ENCODE peak calls at places on chromosome 22, in ten cellular contexts. H is progenitor cell of endocrine pancreas; X is lung microvascular endothelial cell; G is foreskin melanocyte; T is amniotic stem cell; I is Kasumi-1; Y is tibial artery; E is iris pigment epithelial cell; D is stimulated activated CD8-positive, alpha-beta memory T cell treated with anti-CD3 and anti-CD28 coated beads, Interleukin-12 subunit alpha, Interleukin-12 subunit beta, amount 100 ng/mL, for 1 hour; O is right lobe of liver. S is an unnamed sample.

GRCh38 chr22:45208993-45209838 is 31.5 kb downstream of the KIAA0930 start:
- DNase-seq in I (no peak), T (no peak), G (no peak), E (peak; percentile 88), H (no peak), O (peak; percentile 34), D (no peak), Y (peak; percentile 61), X (peak; percentile 66), S (no peak)

GRCh38 chr22:49960967-49961600 is 512 bp downstream of the PIM3 start:
- DNase-seq in Y (no peak), H (no peak), D (no peak), E (peak; percentile 33), O (peak; percentile 53), T (no peak), G (no peak), I (no peak), X (peak; percentile 71), S (no peak)

GRCh38 chr22:31135706-31136105 is 4.6 kb downstream of the PLA2G3 start:
- DNase-seq in G (no peak), T (no peak), H (no peak), E (no peak), Y (no peak), D (no peak), X (no peak), O (no peak), I (no peak), S (no peak)

GRCh38 chr22:48192920-48193319 is 1430.5 kb downstream of the TBC1D22A start:
- DNase-seq in Y (no peak), I (no peak), O (no peak), E (no peak), H (no peak), G (no peak), T (no peak), X (no peak), D (no peak), S (no peak)

GRCh38 chr22:43276311-43276710 is 66.9 kb downstream of the SCUBE1 start:
- DNase-seq in D (no peak), O (no peak), G (no peak), I (no peak), H (no peak), E (no peak), T (no peak), Y (no peak), X (no peak), S (no peak)

GRCh38 chr22:36608987-36609386 is 80.0 kb upstream of the EIF3D start:
- DNase-seq in E (no peak), G (no peak), O (no peak), I (no peak), T (no peak), H (no peak), Y (no peak), X (no peak), D (no peak), S (no peak)

GRCh38 chr22:42294034-42294985 is 23.9 kb upstream of the TCF20 start:
- DNase-seq in T (no peak), E (peak; percentile 55), I (peak; percentile 31), H (peak; percentile 72), O (peak; percentile 56), G (no peak), X (peak; percentile 56), D (no peak), Y (peak; percentile 32), S (peak; percentile 79)

GRCh38 chr22:45612940-45613339 is 58.7 kb upstream of the ATXN10 start:
- DNase-seq in T (no peak), E (no peak), Y (no peak), D (no peak), H (no peak), G (no peak), I (no peak), X (no peak), O (no peak), S (no peak)

GRCh38 chr22:25551396-25551795 is 13.1 kb upstream of the GRK3 start:
- DNase-seq in Y (no peak), G (no peak), I (no peak), H (no peak), E (peak; percentile 9), O (no peak), D (no peak), X (no peak), T (no peak), S (no peak)

GRCh38 chr22:20228939-20229272 is 39.2 kb downstream of the RTN4R start:
- DNase-seq in D (no peak), E (no peak), I (no peak), H (no peak), T (no peak), Y (no peak), O (no peak), X (no peak), G (no peak), S (no peak)

GRCh38 chr22:49295851-49296560 is 531.7 kb downstream of the BRD1 start:
- DNase-seq in D (no peak), T (no peak), H (peak; percentile 7), E (no peak), O (no peak), I (no peak), G (no peak), Y (peak; percentile 13), X (no peak), S (no peak)

GRCh38 chr22:33476716-33477115 is 418.5 kb upstream of the SYN3 start:
- DNase-seq in I (no peak), Y (no peak), O (no peak), D (no peak), T (no peak), G (peak; percentile 51), H (no peak), E (no peak), X (no peak), S (no peak)

GRCh38 chr22:31184015-31184414 is 24.0 kb downstream of the RNF185 start:
- DNase-seq in T (no peak), H (no peak), X (no peak), Y (no peak), G (no peak), I (no peak), E (no peak), O (no peak), D (no peak), S (no peak)

GRCh38 chr22:49977578-49977977 is 17.0 kb downstream of the PIM3 start:
- DNase-seq in D (no peak), I (no peak), H (no peak), X (no peak), G (no peak), T (no peak), Y (no peak), O (no peak), E (no peak), S (no peak)

GRCh38 chr22:40348025-40348658 is 1.8 kb downstream of the ADSL start:
- DNase-seq in O (peak; percentile 43), H (no peak), I (peak; percentile 81), E (peak; percentile 69), X (peak; percentile 75), G (no peak), Y (peak; percentile 45), T (peak; percentile 25), D (peak; percentile 60), S (no peak)

GRCh38 chr22:44107341-44107740 is 73.4 kb upstream of the PARVG start:
- DNase-seq in I (no peak), G (no peak), H (no peak), X (no peak), D (no peak), E (no peak), Y (no peak), O (no peak), T (no peak), S (no peak)

GRCh38 chr22:31343235-31344191 is 2.6 kb downstream of the PATZ1 start:
- DNase-seq in G (peak; percentile 18), H (peak; percentile 81), I (peak; percentile 46), Y (peak; percentile 23), T (peak; percentile 13), D (no peak), O (peak; percentile 31), X (peak; percentile 41), E (no peak), S (peak; percentile 53)

GRCh38 chr22:49817359-49817758 is 10.3 kb downstream of the BRD1 start:
- DNase-seq in Y (no peak), T (no peak), O (no peak), X (no peak), H (no peak), G (no peak), D (no peak), E (no peak), I (no peak), S (no peak)

GRCh38 chr22:38316340-38317236 is 645 bp downstream of the CSNK1E start:
- DNase-seq in T (no peak), O (peak; percentile 65), E (peak; percentile 63), I (peak; percentile 16), H (peak; percentile 42), Y (peak; percentile 74), G (peak; percentile 45), X (peak; percentile 73), D (peak; percentile 36), S (peak; percentile 55)

GRCh38 chr22:46580940-46581579 is 39.1 kb upstream of the GRAMD4 start:
- DNase-seq in D (no peak), G (no peak), O (no peak), X (peak; percentile 16), I (no peak), H (no peak), Y (no peak), T (no peak), E (no peak), S (no peak)

GRCh38 chr22:40620464-40621046 is 16.0 kb downstream of the MRTFA start:
- DNase-seq in I (no peak), H (no peak), T (no peak), O (no peak), D (no peak), X (peak; percentile 46), E (peak; percentile 85), Y (no peak), G (no peak), S (no peak)

GRCh38 chr22:49564666-49565515 is 262.8 kb downstream of the BRD1 start:
- DNase-seq in Y (peak; percentile 16), O (no peak), G (no peak), E (no peak), H (no peak), X (no peak), I (no peak), D (no peak), T (no peak), S (no peak)

GRCh38 chr22:36816635-36817428 is at the start of gene PVALB:
- DNase-seq in T (no peak), E (peak; percentile 52), X (peak; percentile 52), G (peak; percentile 44), I (no peak), O (no peak), H (no peak), D (no peak), Y (no peak), S (peak; percentile 73)

GRCh38 chr22:31739795-31740201 is 10.1 kb downstream of the PRR14L start:
- DNase-seq in E (peak; percentile 40), D (no peak), G (no peak), H (no peak), O (no peak), T (no peak), X (no peak), Y (no peak), I (no peak), S (no peak)

GRCh38 chr22:19195796-19196731 is 17.5 kb upstream of the SLC25A1 start:
- DNase-seq in Y (no peak), G (no peak), I (no peak), H (no peak), D (no peak), O (no peak), E (no peak), X (no peak), T (no peak), S (no peak)

GRCh38 chr22:25878933-25879332 is 136.9 kb downstream of the MYO18B start:
- DNase-seq in X (no peak), T (no peak), D (no peak), O (no peak), G (no peak), Y (no peak), H (no peak), I (no peak), E (no peak), S (no peak)

GRCh38 chr22:21762712-21763581 is 27.4 kb upstream of the YPEL1 start:
- DNase-seq in X (no peak), T (no peak), I (no peak), G (no peak), D (peak; percentile 13), O (no peak), H (no peak), E (no peak), Y (no peak), S (no peak)

GRCh38 chr22:49212466-49212865 is 615.2 kb downstream of the BRD1 start:
- DNase-seq in I (no peak), T (no peak), D (no peak), G (no peak), E (no peak), H (no peak), O (peak; percentile 14), X (no peak), Y (peak; percentile 5), S (no peak)